ENCODE peak calls at places on chromosomes 3 and 15, in six cellular contexts. T is mammary epithelial cell, F is heart left ventricle, W is GM20000, K is AG09319, P is tibial artery. V is an unnamed sample.

GRCh38 chr3:63814300-63814699 is 4.8 kb upstream of the C3orf49 start:
- DNase-seq in T (no peak), F (no peak), W (no peak), K (no peak), P (no peak), V (no peak)

GRCh38 chr3:111872948-111873347 is 13.9 kb downstream of the PHLDB2 start:
- DNase-seq in T (peak), F (no peak), W (no peak), K (no peak), P (no peak), V (no peak)

GRCh38 chr3:57158813-57159678 is 6.1 kb downstream of the IL17RD start:
- DNase-seq in T (peak), F (no peak), W (no peak), K (no peak), P (no peak), V (no peak)

GRCh38 chr3:128503164-128503651 is 10.2 kb upstream of the GATA2 start:
- DNase-seq in T (no peak), F (no peak), W (no peak), K (no peak), P (no peak), V (no peak)

GRCh38 chr3:186235554-186235953 is 126.5 kb downstream of the DGKG start:
- DNase-seq in T (no peak), F (no peak), W (peak), K (no peak), P (no peak), V (no peak)

GRCh38 chr3:170089862-170090600 is 52.2 kb downstream of the GPR160 start:
- DNase-seq in T (no peak), F (no peak), W (no peak), K (no peak), P (no peak), V (no peak)

GRCh38 chr3:65659396-65659795 is 379.3 kb downstream of the MAGI1 start:
- DNase-seq in T (no peak), F (no peak), W (no peak), K (no peak), P (no peak), V (no peak)

GRCh38 chr3:183594636-183595035 is 39.1 kb upstream of the KLHL6 start:
- DNase-seq in T (no peak), F (no peak), W (no peak), K (no peak), P (no peak), V (no peak)

GRCh38 chr3:32323605-32324004 is 68.0 kb upstream of the CMTM7 start:
- DNase-seq in T (peak), F (no peak), W (no peak), K (no peak), P (no peak), V (no peak)

GRCh38 chr15:71612869-71613268 is 197.5 kb upstream of the NR2E3 start:
- DNase-seq in T (no peak), F (no peak), W (no peak), K (no peak), P (no peak), V (no peak)

GRCh38 chr15:70348581-70349344 is 251.0 kb upstream of the TLE3 start:
- DNase-seq in T (peak), F (no peak), W (no peak), K (no peak), P (no peak), V (peak)

GRCh38 chr3:71916747-71917369 is 131.9 kb upstream of the PROK2 start:
- DNase-seq in T (no peak), F (no peak), W (no peak), K (no peak), P (no peak), V (no peak)

GRCh38 chr3:24264748-24265158 is 229.9 kb downstream of the THRB start:
- DNase-seq in T (peak), F (no peak), W (peak), K (no peak), P (no peak), V (no peak)

GRCh38 chr3:52502001-52502400 is 6.9 kb downstream of the STAB1 start:
- DNase-seq in T (no peak), F (no peak), W (no peak), K (no peak), P (no peak), V (no peak)

GRCh38 chr3:188974856-188975611 is 196.7 kb upstream of the TPRG1 start:
- DNase-seq in T (peak), F (no peak), W (no peak), K (no peak), P (no peak), V (no peak)

GRCh38 chr3:116614795-116615362 is 94.7 kb upstream of the TUSC7 start:
- DNase-seq in T (peak), F (no peak), W (no peak), K (no peak), P (no peak), V (no peak)

GRCh38 chr3:33372218-33373081 is 67.8 kb downstream of the UBP1 start:
- DNase-seq in T (peak), F (no peak), W (peak), K (no peak), P (no peak), V (no peak)

DNA sequence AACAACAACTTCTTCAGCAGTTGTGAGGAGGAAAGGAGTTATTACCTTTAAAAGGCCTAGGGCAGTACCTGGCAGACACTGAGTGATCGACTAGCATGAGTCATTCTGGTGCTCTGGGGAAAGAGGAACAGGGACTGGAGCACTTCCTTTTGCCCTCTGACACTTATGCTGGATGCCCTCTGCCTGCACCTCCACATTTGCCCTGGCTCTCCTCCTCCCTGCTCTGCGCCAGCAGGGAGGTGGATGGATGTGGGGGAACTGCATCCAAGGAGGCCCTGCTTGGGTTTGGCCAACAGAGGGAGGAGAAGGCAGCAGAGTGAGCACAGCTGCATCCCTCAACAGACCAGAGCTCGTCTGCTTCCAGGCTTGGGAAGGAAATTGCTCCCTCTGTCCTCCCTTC is 75.1 kb downstream of the SEMA5B start:
- DNase-seq in T (peak), F (no peak), W (peak), K (no peak), P (no peak), V (no peak)
- TF ChIP-seq CTCF in T (no peak), F (peak), W (no peak), K (no peak), P (no peak), V (no peak)

GRCh38 chr3:21170964-21171363 is 580.0 kb downstream of the ZNF385D start:
- DNase-seq in T (peak), F (no peak), W (no peak), K (no peak), P (no peak), V (no peak)
- TF ChIP-seq CTCF in T (peak), F (no peak), W (no peak), K (peak), P (no peak), V (no peak)

GRCh38 chr3:11310258-11310657 is 38.1 kb downstream of the ATG7 start:
- DNase-seq in T (no peak), F (no peak), W (no peak), K (no peak), P (no peak), V (no peak)
- TF ChIP-seq CTCF in T (no peak), F (no peak), W (no peak), K (no peak), P (no peak), V (no peak)

DNA sequence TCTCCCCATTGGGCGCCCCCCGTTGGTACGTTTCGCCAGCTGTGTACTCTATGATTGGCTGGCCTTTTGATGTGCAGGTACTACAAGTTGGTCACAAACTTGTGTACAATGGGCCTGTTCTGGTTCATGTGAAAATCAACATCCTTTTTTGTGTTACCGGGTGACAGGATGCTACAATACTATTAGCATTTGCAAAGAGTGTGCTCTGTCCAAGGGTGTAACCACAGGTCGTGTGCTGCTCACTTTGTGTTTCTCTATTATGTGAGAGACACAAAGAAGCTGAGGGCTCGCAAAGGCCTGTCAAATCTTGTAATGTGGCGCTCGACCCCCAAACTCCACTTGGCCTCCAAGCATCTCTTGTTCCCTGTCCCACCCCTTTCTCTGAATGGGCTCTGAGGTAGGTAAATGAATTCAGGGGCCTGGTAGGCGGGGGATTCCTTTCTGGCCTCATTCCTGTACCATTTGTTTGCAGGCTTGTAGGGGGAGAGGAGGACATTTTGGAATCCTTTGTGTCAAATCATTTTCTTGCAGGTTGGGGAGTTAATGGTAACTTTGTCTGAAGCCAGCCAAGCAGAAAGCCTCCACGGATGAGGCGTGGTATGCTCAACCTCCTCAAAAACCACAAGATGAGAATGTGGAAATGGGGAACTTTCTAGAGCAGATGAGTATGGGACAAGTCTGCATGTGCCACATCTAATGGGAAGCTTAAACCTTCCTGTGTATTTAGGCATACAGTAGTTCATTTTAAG is 109.1 kb downstream of the OPA1 start:
- DNase-seq in T (peak), F (no peak), W (peak), K (peak), P (no peak), V (no peak)
- TF ChIP-seq CTCF in T (no peak), F (no peak), W (no peak), K (no peak), P (no peak), V (no peak)

GRCh38 chr15:63188937-63189871 is at the start of gene RAB8B:
- DNase-seq in T (peak), F (peak), W (peak), K (peak), P (peak), V (peak)
- TF ChIP-seq CTCF in T (no peak), F (no peak), W (no peak), K (no peak), P (no peak), V (no peak)

DNA sequence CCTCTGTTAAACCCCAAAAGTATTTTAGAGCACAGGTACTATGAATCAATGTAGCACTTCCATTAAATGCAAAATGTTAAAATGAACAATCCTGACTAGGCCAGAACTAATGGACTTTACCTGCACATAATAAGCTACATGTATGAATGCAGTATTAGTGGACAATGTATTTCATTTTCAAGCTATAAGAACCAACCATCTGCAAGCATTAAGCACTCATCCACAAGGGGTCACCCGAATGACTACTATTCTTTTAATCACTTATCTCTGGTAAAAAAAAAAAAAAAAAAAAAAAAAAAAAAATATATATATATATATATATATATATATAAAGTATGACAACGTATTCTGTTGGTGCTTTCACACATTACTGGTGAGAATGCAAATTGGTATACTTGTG is 7.2 kb downstream of the HERC1 start:
- DNase-seq in T (no peak), F (no peak), W (no peak), K (no peak), P (no peak), V (no peak)
- TF ChIP-seq CTCF in T (no peak), F (no peak), W (no peak), K (no peak), P (no peak), V (no peak)

DNA sequence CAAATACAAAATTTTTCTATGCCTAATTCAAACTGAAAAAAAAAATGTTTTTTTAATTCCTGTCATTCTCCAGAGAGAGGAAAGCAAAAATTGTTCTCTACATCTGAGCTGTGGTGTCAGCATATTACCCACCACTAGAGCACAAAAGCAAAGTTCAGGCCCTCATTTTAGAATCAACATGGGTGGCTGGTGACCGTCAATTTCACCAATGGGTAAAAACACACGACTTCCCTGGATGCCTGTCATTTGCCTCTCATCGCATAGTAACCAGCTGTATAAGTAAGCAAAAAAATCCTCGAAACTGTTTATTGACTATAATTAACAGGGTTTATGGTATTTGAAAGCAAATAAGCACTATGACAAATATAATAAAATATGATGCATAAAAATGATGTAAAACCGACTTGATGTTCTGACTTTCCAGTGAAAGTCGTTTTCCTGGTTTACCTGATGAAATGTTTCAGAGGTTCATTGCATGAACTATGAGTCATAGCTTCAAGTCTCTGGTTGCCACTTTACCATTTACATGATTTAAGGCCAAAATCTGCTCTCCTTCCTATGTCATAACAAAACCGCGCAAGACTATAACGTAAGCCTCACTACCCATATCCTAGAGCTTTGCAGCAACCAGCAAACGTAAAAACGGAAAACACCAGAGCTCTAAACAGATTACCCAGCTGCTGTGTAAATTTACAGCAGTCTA is 60.5 kb downstream of the THBS1 start:
- DNase-seq in T (peak), F (no peak), W (no peak), K (no peak), P (no peak), V (no peak)
- TF ChIP-seq CTCF in T (no peak), F (no peak), W (no peak), K (no peak), P (no peak), V (no peak)

GRCh38 chr15:60829416-60829815 is 350.5 kb upstream of the ICE2 start:
- DNase-seq in T (no peak), F (peak), W (no peak), K (no peak), P (no peak), V (no peak)
- TF ChIP-seq CTCF in T (no peak), F (no peak), W (no peak), K (no peak), P (no peak), V (no peak)

DNA sequence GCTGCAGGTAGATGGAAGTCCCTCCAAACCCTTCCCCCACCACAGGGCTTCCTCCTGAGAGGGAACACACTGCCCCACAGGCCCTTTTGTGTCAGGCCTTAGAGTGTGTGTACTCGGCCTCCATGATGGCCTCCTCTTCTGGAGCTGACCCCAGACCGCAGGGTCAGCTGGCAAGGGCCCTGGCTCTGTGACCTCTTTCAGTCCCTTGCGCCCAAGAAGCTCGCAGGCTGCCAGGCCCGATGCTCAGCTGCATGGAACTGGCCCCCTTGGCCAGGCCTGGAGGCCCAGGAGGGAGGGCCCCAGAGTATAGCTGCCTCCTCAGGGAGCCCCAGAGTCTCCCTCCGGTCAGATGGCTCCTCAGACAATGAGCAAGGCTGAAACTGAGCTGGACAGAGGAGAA is 23.4 kb upstream of the ANKDD1A start:
- DNase-seq in T (no peak), F (no peak), W (no peak), K (no peak), P (no peak), V (no peak)
- TF ChIP-seq CTCF in T (no peak), F (no peak), W (no peak), K (no peak), P (no peak), V (no peak)

DNA sequence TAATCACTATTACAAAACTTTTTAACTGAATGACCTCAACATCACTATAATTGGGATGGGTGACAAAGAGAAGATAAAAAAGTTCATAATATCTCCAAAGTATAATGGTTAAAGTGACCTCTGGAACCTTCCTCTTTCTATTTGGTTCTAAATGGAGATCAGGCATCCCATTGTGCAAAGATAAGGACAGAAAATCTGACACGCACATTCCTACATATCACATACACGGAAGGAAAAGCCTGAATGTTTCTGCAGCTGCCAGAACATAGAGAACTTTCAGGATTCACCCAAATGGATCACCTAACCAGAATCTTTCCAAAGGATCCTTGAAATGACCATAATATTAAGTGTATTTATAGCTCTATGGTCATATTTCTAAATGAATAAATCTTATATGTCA is 128.2 kb downstream of the TFDP2 start:
- DNase-seq in T (no peak), F (no peak), W (no peak), K (no peak), P (no peak), V (no peak)
- TF ChIP-seq CTCF in T (no peak), F (no peak), W (no peak), K (no peak), P (no peak), V (no peak)

V was measured in omental fat pad.